ENCODE peak calls at places on chromosomes 11 and 22, in ten cellular contexts. V, U, X, N, R, F, P, Y, S and E are unnamed samples.

GRCh38 chr11:35275808-35276170 is 136.8 kb downstream of the CD44 start:
- DNase-seq in V (no peak), U (no peak), X (no peak), N (no peak), R (no peak), F (no peak), P (no peak), Y (no peak), S (no peak), E (no peak)

GRCh38 chr22:48796295-48797015 is 1031.2 kb downstream of the BRD1 start:
- DNase-seq in V (no peak), U (no peak), X (no peak), N (no peak), R (no peak), F (no peak), P (peak; percentile 63), Y (no peak), S (no peak), E (no peak)

GRCh38 chr11:14500181-14500651 is 605 bp upstream of the COPB1 start:
- DNase-seq in V (peak; percentile 16), U (peak; percentile 63), X (peak; percentile 57), N (peak; percentile 71), R (peak; percentile 30), F (no peak), P (peak; percentile 41), Y (peak; percentile 42), S (peak; percentile 66), E (peak; percentile 77)

GRCh38 chr11:76653674-76654309 is 16.8 kb downstream of the LRRC32 start:
- DNase-seq in V (no peak), U (no peak), X (no peak), N (no peak), R (no peak), F (no peak), P (no peak), Y (no peak), S (no peak), E (no peak)

GRCh38 chr11:101401245-101401644 is 182.6 kb downstream of the TRPC6 start:
- DNase-seq in V (no peak), U (no peak), X (no peak), N (no peak), R (no peak), F (no peak), P (no peak), Y (no peak), S (no peak), E (no peak)

GRCh38 chr22:50134481-50134880 is 36.0 kb upstream of the PANX2 start:
- DNase-seq in V (no peak), U (no peak), X (no peak), N (no peak), R (no peak), F (no peak), P (no peak), Y (no peak), S (no peak), E (no peak)

GRCh38 chr11:63518548-63518947 is 12.7 kb downstream of the LGALS12 start:
- DNase-seq in V (no peak), U (no peak), X (no peak), N (no peak), R (no peak), F (no peak), P (no peak), Y (no peak), S (no peak), E (no peak)

GRCh38 chr11:47488111-47488510 is 39.2 kb upstream of the RAPSN start:
- DNase-seq in V (no peak), U (no peak), X (no peak), N (no peak), R (no peak), F (no peak), P (no peak), Y (no peak), S (no peak), E (no peak)

GRCh38 chr11:26974068-26974790 is 19.7 kb upstream of the FIBIN start:
- DNase-seq in V (no peak), U (no peak), X (no peak), N (no peak), R (no peak), F (no peak), P (no peak), Y (no peak), S (no peak), E (no peak)

GRCh38 chr11:2212411-2213251 is 41.0 kb upstream of the TH start:
- DNase-seq in V (no peak), U (no peak), X (no peak), N (no peak), R (no peak), F (no peak), P (no peak), Y (no peak), S (peak; percentile 4), E (no peak)

GRCh38 chr22:21626073-21626734 is 3.6 kb downstream of the YDJC start:
- DNase-seq in V (no peak), U (no peak), X (no peak), N (no peak), R (no peak), F (no peak), P (no peak), Y (no peak), S (no peak), E (peak; percentile 43)

GRCh38 chr11:131934006-131934405 is 563.6 kb downstream of the NTM start:
- DNase-seq in V (no peak), U (no peak), X (no peak), N (no peak), R (no peak), F (no peak), P (no peak), Y (no peak), S (no peak), E (no peak)

GRCh38 chr11:69613594-69613993 is 27.4 kb upstream of the CCND1 start:
- DNase-seq in V (no peak), U (no peak), X (no peak), N (no peak), R (no peak), F (no peak), P (no peak), Y (no peak), S (no peak), E (no peak)

GRCh38 chr11:63829823-63830489 is 9.0 kb upstream of the MARK2 start:
- DNase-seq in V (peak; percentile 54), U (peak; percentile 20), X (no peak), N (peak; percentile 43), R (no peak), F (peak; percentile 35), P (peak; percentile 74), Y (peak; percentile 60), S (no peak), E (peak; percentile 66)

GRCh38 chr11:13222285-13222684 is 55.3 kb upstream of the BMAL1 start:
- DNase-seq in V (no peak), U (no peak), X (no peak), N (no peak), R (no peak), F (no peak), P (no peak), Y (no peak), S (no peak), E (no peak)

GRCh38 chr11:19903620-19904069 is 191.0 kb downstream of the NAV2 start:
- DNase-seq in V (peak; percentile 85), U (peak; percentile 77), X (peak; percentile 83), N (peak; percentile 60), R (peak; percentile 37), F (peak; percentile 81), P (peak; percentile 72), Y (peak; percentile 89), S (peak; percentile 53), E (peak; percentile 87)

GRCh38 chr11:115965754-115966504 is 461.7 kb upstream of the CADM1 start:
- DNase-seq in V (no peak), U (peak; percentile 30), X (no peak), N (no peak), R (peak; percentile 37), F (no peak), P (no peak), Y (peak; percentile 30), S (no peak), E (no peak)

GRCh38 chr22:44454113-44454769 is 43.8 kb downstream of the RTL6 start:
- DNase-seq in V (no peak), U (no peak), X (no peak), N (no peak), R (no peak), F (no peak), P (no peak), Y (no peak), S (no peak), E (no peak)

GRCh38 chr11:95337175-95337957 is 106.4 kb upstream of the SESN3 start:
- DNase-seq in V (peak; percentile 31), U (no peak), X (peak; percentile 42), N (no peak), R (peak; percentile 68), F (peak; percentile 97), P (no peak), Y (peak; percentile 35), S (peak; percentile 61), E (no peak)

GRCh38 chr22:43313497-43314474 is 29.4 kb downstream of the SCUBE1 start:
- DNase-seq in V (no peak), U (no peak), X (peak; percentile 60), N (no peak), R (peak; percentile 64), F (no peak), P (no peak), Y (peak; percentile 73), S (no peak), E (peak; percentile 80)

GRCh38 chr22:38107692-38108515 is 2.6 kb downstream of the BAIAP2L2 start:
- DNase-seq in V (no peak), U (no peak), X (no peak), N (no peak), R (no peak), F (no peak), P (no peak), Y (no peak), S (no peak), E (no peak)

GRCh38 chr11:25928076-25928475 is 403.9 kb upstream of the ANO3 start:
- DNase-seq in V (no peak), U (no peak), X (no peak), N (no peak), R (no peak), F (no peak), P (no peak), Y (no peak), S (no peak), E (no peak)

GRCh38 chr11:105582497-105582896 is 27.4 kb upstream of the GRIA4 start:
- DNase-seq in V (no peak), U (no peak), X (no peak), N (no peak), R (no peak), F (no peak), P (no peak), Y (no peak), S (no peak), E (no peak)

GRCh38 chr11:130892847-130893246 is 23.4 kb downstream of the SNX19 start:
- DNase-seq in V (peak; percentile 20), U (no peak), X (no peak), N (no peak), R (no peak), F (no peak), P (peak; percentile 31), Y (no peak), S (no peak), E (no peak)

GRCh38 chr11:8338138-8338537 is 74.5 kb upstream of the LMO1 start:
- DNase-seq in V (peak; percentile 83), U (peak; percentile 49), X (peak; percentile 58), N (peak; percentile 21), R (peak; percentile 47), F (peak; percentile 73), P (peak; percentile 88), Y (peak; percentile 57), S (peak; percentile 35), E (peak; percentile 71)

GRCh38 chr11:39741066-39741465 is 1718.4 kb downstream of the LRRC4C start:
- DNase-seq in V (no peak), U (no peak), X (no peak), N (no peak), R (no peak), F (no peak), P (no peak), Y (no peak), S (no peak), E (no peak)

GRCh38 chr22:49377306-49377705 is 450.4 kb downstream of the BRD1 start:
- DNase-seq in V (no peak), U (no peak), X (no peak), N (no peak), R (no peak), F (no peak), P (no peak), Y (no peak), S (no peak), E (no peak)

GRCh38 chr11:94150704-94151103 is 22.1 kb downstream of the PANX1 start:
- DNase-seq in V (no peak), U (no peak), X (no peak), N (no peak), R (no peak), F (no peak), P (no peak), Y (no peak), S (no peak), E (no peak)